ENCODE peak calls at places on chromosomes 5 and 9, in six cellular contexts. W is lower lobe of right lung; L is neural progenitor cell; Q is CD8-positive, alpha-beta T cell; Z is H9; M is cardiac muscle cell. V is an unnamed sample.

GRCh38 chr5:76807296-76807695 is 11.5 kb upstream of the F2RL1 start:
- DNase-seq in W (no peak), Q (no peak), M (peak; percentile 80), Z (peak; percentile 40), L (peak; percentile 71), V (no peak)

GRCh38 chr9:88828018-88828417 is 163.2 kb upstream of the S1PR3 start:
- DNase-seq in L (no peak), M (peak; percentile 49), Z (no peak), Q (no peak), W (no peak), V (no peak)

GRCh38 chr9:35840901-35841900 is 12.2 kb downstream of the TMEM8B start:
- DNase-seq in M (no peak), Z (no peak), W (no peak), L (no peak), Q (no peak), V (no peak)

GRCh38 chr9:117403403-117403811 is 11.4 kb downstream of the ASTN2 start:
- DNase-seq in M (no peak), Z (no peak), W (no peak), L (no peak), Q (no peak), V (no peak)

GRCh38 chr5:24773241-24773640 is 128.5 kb upstream of the CDH10 start:
- DNase-seq in L (no peak), Q (no peak), W (no peak), M (no peak), Z (no peak), V (no peak)

GRCh38 chr9:87564111-87564510 is 66.4 kb downstream of the DAPK1 start:
- DNase-seq in W (no peak), Q (no peak), L (no peak), Z (no peak), M (no peak), V (no peak)

GRCh38 chr5:132479812-132480441 is 10.6 kb downstream of the IRF1 start:
- DNase-seq in W (no peak), Z (no peak), Q (no peak), L (no peak), M (no peak), V (no peak)

GRCh38 chr5:120613729-120614128 is 149.6 kb downstream of the PRR16 start:
- DNase-seq in W (no peak), M (no peak), Z (no peak), Q (no peak), L (no peak), V (no peak)

GRCh38 chr5:56523779-56524178 is 290.6 kb upstream of the ANKRD55 start:
- DNase-seq in Q (no peak), Z (no peak), W (no peak), M (peak; percentile 12), L (no peak), V (no peak)

GRCh38 chr5:138336952-138337684 is 948 bp upstream of the FAM53C start:
- DNase-seq in Q (no peak), W (peak; percentile 83), Z (no peak), M (peak; percentile 91), L (no peak), V (no peak)

GRCh38 chr9:18442629-18443491 is 31.1 kb upstream of the ADAMTSL1 start:
- DNase-seq in Q (no peak), M (peak; percentile 89), L (peak; percentile 81), Z (peak; percentile 85), W (peak; percentile 57), V (peak; percentile 74)

GRCh38 chr5:147403659-147404640 is 105.9 kb downstream of the DPYSL3 start:
- DNase-seq in W (no peak), Q (no peak), M (peak; percentile 98), L (no peak), Z (no peak), V (peak; percentile 24)

GRCh38 chr9:86549434-86549833 is 195.2 kb upstream of the TUT7 start:
- DNase-seq in L (no peak), Z (no peak), Q (no peak), W (no peak), M (peak; percentile 53), V (no peak)

GRCh38 chr5:114360816-114361723 is 800 bp upstream of the KCNN2 start:
- DNase-seq in Z (peak; percentile 92), L (peak; percentile 93), M (no peak), Q (no peak), W (no peak), V (peak; percentile 52)

GRCh38 chr5:171428168-171428658 is 8.8 kb downstream of the FGF18 start:
- DNase-seq in L (no peak), M (no peak), Q (no peak), Z (peak; percentile 17), W (peak; percentile 19), V (no peak)

GRCh38 chr5:133977858-133978257 is 9.4 kb upstream of the C5orf15 start:
- DNase-seq in W (no peak), L (no peak), Z (no peak), Q (no peak), M (peak; percentile 62), V (no peak)

GRCh38 chr9:99184073-99184426 is 37.7 kb downstream of the ALG2 start:
- DNase-seq in W (peak; percentile 53), L (no peak), Z (no peak), M (no peak), Q (no peak), V (no peak)

GRCh38 chr9:99025616-99026270 is 79.2 kb upstream of the TGFBR1 start:
- DNase-seq in Q (no peak), W (no peak), L (no peak), Z (no peak), M (no peak), V (no peak)

GRCh38 chr9:3043369-3043768 is 199.5 kb upstream of the PUM3 start:
- DNase-seq in L (no peak), W (no peak), Q (no peak), Z (no peak), M (peak; percentile 2), V (no peak)

GRCh38 chr9:6910032-6910431 is 152.3 kb downstream of the KDM4C start:
- DNase-seq in W (no peak), Z (no peak), L (no peak), Q (no peak), M (peak; percentile 48), V (no peak)

GRCh38 chr9:130414910-130415746 is 29.6 kb upstream of the ASS1 start:
- DNase-seq in M (no peak), L (no peak), W (no peak), Z (no peak), Q (no peak), V (peak; percentile 64)

GRCh38 chr5:62649476-62650113 is 71.0 kb downstream of the LRRC70 start:
- DNase-seq in Z (no peak), M (no peak), L (no peak), W (no peak), Q (no peak), V (no peak)

GRCh38 chr9:133334161-133334560 is 1.8 kb downstream of the SURF6 start:
- DNase-seq in Z (peak; percentile 91), M (no peak), L (no peak), Q (no peak), W (peak; percentile 32), V (peak; percentile 85)

DNA sequence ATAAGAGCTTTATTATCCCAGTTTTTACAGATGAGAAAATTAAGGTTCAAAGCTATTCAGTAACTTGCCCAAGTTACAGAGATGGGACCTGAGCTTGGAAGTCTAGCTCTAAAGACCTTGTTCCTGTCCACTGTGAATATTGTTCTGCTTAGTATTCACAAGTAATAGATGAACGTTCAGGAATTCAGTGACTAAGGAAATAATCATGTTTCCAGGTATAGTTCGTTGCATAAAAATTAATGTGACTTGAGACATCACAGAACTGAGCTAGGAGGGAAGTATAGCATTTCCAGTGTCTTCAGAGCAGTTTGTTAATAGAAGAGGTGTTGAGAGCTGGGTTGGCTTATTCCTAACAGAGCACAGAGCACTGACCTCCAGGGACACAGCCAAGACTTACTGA is 136.1 kb downstream of the FGF1 start:
- DNase-seq in M (no peak), L (no peak), Q (no peak), W (no peak), Z (no peak), V (no peak)
- H3K4me1 ChIP-seq in M (peaks cover 6% of the 10 kb centered on the region), L (peaks cover 13% of the 10 kb centered on the region), Q (no peaks in the 10 kb centered on the region), W (peaks cover 20% of the 10 kb centered on the region), Z (peaks cover 6% of the 10 kb centered on the region), V (no peaks in the 10 kb centered on the region)

DNA sequence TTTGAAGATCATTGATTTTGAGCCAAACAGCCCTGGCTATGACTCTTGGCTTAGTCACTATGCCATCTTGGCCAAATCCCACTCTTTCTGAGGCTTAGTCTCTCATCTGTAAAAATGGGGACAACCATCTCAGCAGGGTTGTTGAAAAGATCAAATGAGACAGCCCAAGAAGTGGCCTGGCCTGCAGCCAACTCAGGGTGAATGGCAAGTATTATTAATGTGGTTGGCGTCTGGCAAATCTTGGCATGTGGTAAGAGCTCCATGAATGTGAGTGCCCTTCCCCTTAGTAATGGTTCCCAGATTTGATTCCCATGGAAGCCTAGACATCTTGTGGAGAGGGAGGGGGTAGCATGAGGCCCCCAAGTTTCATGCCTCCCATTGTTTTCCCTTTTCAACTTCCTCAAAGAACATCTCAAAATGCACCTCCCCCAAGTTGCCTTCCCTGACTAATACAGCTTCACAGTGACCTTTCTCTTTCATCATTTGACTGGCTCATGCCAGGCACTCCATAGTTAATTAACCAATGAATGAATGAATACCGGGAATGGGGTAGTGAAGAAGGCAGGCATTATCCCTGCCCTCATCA is 11.8 kb upstream of the TGFBI start:
- DNase-seq in Q (no peak), Z (no peak), L (no peak), W (no peak), M (peak; percentile 81), V (no peak)
- H3K4me1 ChIP-seq in Q (no peaks in the 10 kb centered on the region), Z (no peaks in the 10 kb centered on the region), L (no peaks in the 10 kb centered on the region), W (peaks cover 78% of the 10 kb centered on the region), M (no peaks in the 10 kb centered on the region), V (no peaks in the 10 kb centered on the region)

GRCh38 chr5:156922207-156922792 is 40.7 kb downstream of the TIMD4 start:
- DNase-seq in L (no peak), M (no peak), Z (no peak), W (no peak), Q (no peak), V (no peak)
- H3K4me1 ChIP-seq in L (no peaks in the 10 kb centered on the region), M (peaks cover 10% of the 10 kb centered on the region), Z (no peaks in the 10 kb centered on the region), W (no peaks in the 10 kb centered on the region), Q (peaks cover 29% of the 10 kb centered on the region), V (no peaks in the 10 kb centered on the region)

GRCh38 chr9:137030006-137030405 is 1.9 kb downstream of the FUT7 start:
- DNase-seq in W (no peak), Z (no peak), Q (no peak), M (no peak), L (no peak), V (no peak)
- H3K4me1 ChIP-seq in W (peaks cover 70% of the 10 kb centered on the region), Z (no peaks in the 10 kb centered on the region), Q (peaks cover 81% of the 10 kb centered on the region), M (peaks cover 5% of the 10 kb centered on the region), L (peaks cover 13% of the 10 kb centered on the region), V (peaks cover 48% of the 10 kb centered on the region)

GRCh38 chr5:67182406-67182805 is 14.2 kb downstream of the CD180 start:
- DNase-seq in M (peak; percentile 87), W (peak; percentile 69), Q (no peak), L (peak; percentile 36), Z (peak; percentile 69), V (no peak)

GRCh38 chr5:67187318-67187717 is 9.3 kb downstream of the CD180 start:
- DNase-seq in M (no peak), Z (no peak), Q (no peak), L (no peak), W (no peak), V (no peak)

GRCh38 chr5:67179695-67180302 is 16.8 kb downstream of the CD180 start:
- DNase-seq in W (no peak), M (no peak), Z (no peak), Q (no peak), L (no peak), V (no peak)

GRCh38 chr5:67181648-67182218 is 14.9 kb downstream of the CD180 start:
- DNase-seq in W (no peak), Q (no peak), Z (peak; percentile 38), M (no peak), L (peak; percentile 16), V (no peak)

GRCh38 chr5:67183859-67184258 is 12.7 kb downstream of the CD180 start:
- DNase-seq in W (no peak), Q (no peak), Z (no peak), M (no peak), L (no peak), V (no peak)
- H3K4me1 ChIP-seq in W (peaks cover 29% of the 10 kb centered on the region), Q (peaks cover 48% of the 10 kb centered on the region), Z (no peaks in the 10 kb centered on the region), M (peaks cover 7% of the 10 kb centered on the region), L (peaks cover 16% of the 10 kb centered on the region), V (no peaks in the 10 kb centered on the region)

GRCh38 chr5:10585120-10585915 is 21.4 kb downstream of the ANKRD33B start:
- DNase-seq in Q (no peak), Z (no peak), L (no peak), W (no peak), M (no peak), V (no peak)
- H3K4me1 ChIP-seq in Q (no peaks in the 10 kb centered on the region), Z (peaks cover 7% of the 10 kb centered on the region), L (peaks cover 3% of the 10 kb centered on the region), W (no peaks in the 10 kb centered on the region), M (peaks cover 7% of the 10 kb centered on the region), V (no peaks in the 10 kb centered on the region)

V was measured in mucosa of descending colon.